ENCODE peak calls at places on chromosomes 5 and 9, in four cellular contexts. L is lower lobe of right lung, W is psoas muscle, X is left ventricle myocardium inferior. O is an unnamed sample.

GRCh38 chr5:179377421-179378115 is 32.3 kb upstream of the ADAMTS2 start:
- DNase-seq in L (no peak), W (no peak), X (no peak), O (no peak)

GRCh38 chr5:149912226-149912864 is 32.2 kb downstream of the PDE6A start:
- DNase-seq in L (no peak), W (no peak), X (no peak), O (no peak)

GRCh38 chr5:175851727-175852126 is 19.7 kb upstream of the CPLX2 start:
- DNase-seq in L (no peak), X (no peak), W (no peak), O (no peak)

GRCh38 chr5:177427211-177427822 is 841 bp downstream of the GRK6 start:
- DNase-seq in W (peak; percentile 48), X (no peak), L (no peak), O (no peak)

GRCh38 chr5:43215073-43215631 is 23.1 kb downstream of the NIM1K start:
- DNase-seq in X (no peak), L (peak; percentile 77), W (no peak), O (no peak)

GRCh38 chr9:122180633-122181032 is 20.9 kb downstream of the MORN5 start:
- DNase-seq in L (no peak), X (no peak), W (no peak), O (no peak)

GRCh38 chr9:95024097-95024671 is 293.3 kb downstream of the FANCC start:
- DNase-seq in X (peak; percentile 37), L (no peak), W (peak; percentile 75), O (peak; percentile 87)

GRCh38 chr9:81145331-81145963 is 543.9 kb downstream of the TLE1 start:
- DNase-seq in L (no peak), W (no peak), X (no peak), O (no peak)

GRCh38 chr5:19534751-19535150 is 453.2 kb downstream of the CDH18 start:
- DNase-seq in L (no peak), W (no peak), X (no peak), O (no peak)

GRCh38 chr9:103821115-103821514 is 273.0 kb upstream of the SMC2 start:
- DNase-seq in W (no peak), L (no peak), X (no peak), O (no peak)

GRCh38 chr9:99000480-99001395 is 57.0 kb downstream of the COL15A1 start:
- DNase-seq in X (peak; percentile 50), W (peak; percentile 73), L (peak; percentile 71), O (no peak)

GRCh38 chr9:112020680-112021596 is 124.3 kb downstream of the UGCG start:
- DNase-seq in W (no peak), L (no peak), X (no peak), O (no peak)

GRCh38 chr5:167244583-167244982 is 1046.9 kb upstream of the WWC1 start:
- DNase-seq in X (no peak), W (no peak), L (no peak), O (no peak)

GRCh38 chr9:19788152-19788551 is 685 bp downstream of the SLC24A2 start:
- DNase-seq in L (no peak), X (no peak), W (no peak), O (no peak)

GRCh38 chr9:137606734-137607138 is 1.2 kb downstream of the ARRDC1 start:
- DNase-seq in W (peak; percentile 66), L (peak; percentile 61), X (no peak), O (peak; percentile 52)

GRCh38 chr9:99112750-99113417 is 8.0 kb downstream of the TGFBR1 start:
- DNase-seq in L (no peak), W (no peak), X (no peak), O (no peak)

GRCh38 chr5:66242050-66242449 is 98.0 kb downstream of the SREK1 start:
- DNase-seq in L (no peak), W (no peak), X (no peak), O (no peak)

GRCh38 chr9:137417161-137418021 is 5.6 kb downstream of the EXD3 start:
- DNase-seq in W (peak; percentile 61), L (peak; percentile 51), X (no peak), O (no peak)

GRCh38 chr9:98317134-98317857 is 61.8 kb upstream of the TBC1D2 start:
- DNase-seq in X (no peak), L (no peak), W (no peak), O (no peak)

GRCh38 chr9:136572003-136572595 is 26.3 kb upstream of the NOTCH1 start:
- DNase-seq in L (no peak), W (peak; percentile 48), X (peak; percentile 75), O (no peak)

GRCh38 chr9:99253772-99254431 is 31.8 kb downstream of the SEC61B start:
- DNase-seq in L (no peak), W (no peak), X (no peak), O (no peak)

GRCh38 chr9:136762915-136763648 is 1.2 kb downstream of the LCN15 start:
- DNase-seq in L (peak; percentile 69), X (peak; percentile 54), W (peak; percentile 66), O (no peak)

DNA sequence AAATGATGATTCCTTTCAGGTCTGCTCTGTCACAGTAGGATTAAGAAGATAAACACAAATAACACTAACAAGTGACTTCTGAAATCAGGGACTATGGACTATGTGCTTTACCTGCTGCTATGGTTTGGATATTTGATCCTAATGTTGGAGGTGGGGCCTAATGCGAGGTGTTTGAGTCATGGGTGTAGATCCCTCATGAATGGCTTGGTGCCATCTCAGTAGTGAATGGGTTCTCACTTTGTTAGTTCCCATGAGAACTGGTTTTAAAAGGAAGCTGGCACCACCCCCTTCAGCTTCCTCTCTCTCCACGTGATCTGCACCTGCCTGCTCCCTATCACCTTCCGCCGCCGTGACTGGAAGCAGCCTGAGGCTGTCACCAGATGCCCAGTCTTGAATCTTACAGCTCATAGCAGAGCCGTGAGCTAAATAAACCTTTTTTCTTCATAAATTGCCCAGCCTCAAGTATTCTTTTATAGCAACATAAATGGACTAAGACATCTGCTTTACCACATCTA is 3.3 kb downstream of the PPIC start:
- DNase-seq in W (no peak), X (no peak), L (no peak), O (no peak)
- H3K4me3 ChIP-seq in W (no peak overlapping the region), X (no peak overlapping the region), L (no peak overlapping the region), O (no peak overlapping the region)

DNA sequence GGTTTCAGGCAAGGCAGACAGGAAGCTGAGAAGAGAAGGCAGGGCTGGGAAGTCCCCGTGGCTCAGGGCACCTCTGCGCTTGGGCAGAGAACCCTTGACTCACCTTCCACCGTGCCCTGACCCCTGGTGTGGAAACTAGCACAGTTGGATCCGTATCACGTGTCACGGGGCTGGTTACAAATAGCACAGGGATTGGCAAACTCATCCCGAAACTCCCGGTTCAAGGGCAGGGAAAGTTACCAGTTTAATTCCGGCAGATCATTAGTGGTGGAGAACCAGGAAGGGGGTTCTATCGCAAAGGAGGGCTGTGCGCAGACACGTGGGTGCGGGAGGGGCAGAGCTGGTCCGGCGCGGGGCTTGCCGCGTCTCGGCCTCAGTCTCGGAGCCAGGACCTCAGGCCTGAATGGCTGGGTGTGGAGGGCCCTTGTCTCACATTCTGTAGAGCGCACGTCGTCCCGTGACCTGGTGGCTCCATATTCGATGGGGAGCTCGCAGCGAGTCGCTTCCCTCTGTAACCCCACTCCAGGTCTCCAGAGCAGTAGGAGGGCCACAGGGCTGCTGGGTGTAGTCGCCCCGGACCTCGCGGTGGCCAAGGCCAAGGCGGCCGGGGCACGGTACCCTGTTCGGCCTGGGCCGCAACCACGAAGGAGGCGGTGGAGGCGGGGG is 750 bp upstream of the TMEM171 start:
- DNase-seq in L (no peak), X (no peak), W (peak; percentile 71), O (peak; percentile 90)
- H3K4me3 ChIP-seq in L (peak overlapping the region; percentile 58), X (peak overlapping the region; percentile 67), W (peak overlapping the region; percentile 62), O (peak overlapping the region; percentile 38)

DNA sequence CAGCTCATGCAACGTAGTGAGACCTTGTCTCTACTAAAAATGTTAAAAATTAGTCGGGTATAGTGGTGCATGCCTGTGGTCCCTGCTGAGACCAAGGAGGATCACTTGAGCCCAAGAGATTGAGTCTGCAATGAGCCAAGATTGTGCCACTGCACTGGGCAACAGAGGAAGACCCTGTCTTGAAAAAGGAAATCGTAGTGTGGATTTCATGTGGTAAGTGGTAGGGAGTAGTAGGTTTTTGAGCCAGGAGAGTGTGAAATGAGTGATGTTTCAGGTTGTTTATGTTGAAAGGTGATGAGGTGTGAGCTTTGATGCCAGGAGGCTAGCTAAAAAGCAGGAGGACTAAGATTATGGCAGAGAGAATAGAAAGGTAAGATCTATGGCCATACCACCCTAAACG is 5.9 kb downstream of the MATR3 start:
- DNase-seq in X (no peak), L (no peak), W (no peak), O (no peak)
- H3K4me3 ChIP-seq in X (no peak overlapping the region), L (no peak overlapping the region), W (no peak overlapping the region), O (no peak overlapping the region)

GRCh38 chr9:12775373-12775962 is 648 bp downstream of the LURAP1L start:
- DNase-seq in L (peak; percentile 42), W (no peak), X (peak; percentile 16), O (peak; percentile 34)
- H3K4me3 ChIP-seq in L (peak overlapping the region; percentile 76), W (peak overlapping the region; percentile 82), X (peak overlapping the region; percentile 85), O (peak overlapping the region; percentile 52)

GRCh38 chr9:34458967-34459355 is 356 bp downstream of the DNAI1 start:
- DNase-seq in W (no peak), L (no peak), X (no peak), O (no peak)
- H3K4me3 ChIP-seq in W (peak overlapping the region; percentile 85), L (peak overlapping the region; percentile 76), X (peak overlapping the region; percentile 98), O (no peak overlapping the region)

GRCh38 chr5:140157032-140157781 is 17.8 kb upstream of the CYSTM1 start:
- DNase-seq in W (peak; percentile 93), L (peak; percentile 92), X (peak; percentile 90), O (peak; percentile 90)
- H3K4me3 ChIP-seq in W (peak overlapping the region; percentile 55), L (peak overlapping the region; percentile 44), X (peak overlapping the region; percentile 63), O (peak overlapping the region; percentile 42)

O was measured in right lobe of liver.